ENCODE peak calls at places on chromosomes 3 and 15, in five cellular contexts. A, Y, E, U and K are unnamed samples.

GRCh38 chr3:50479523-50479922 is 23.9 kb downstream of the CACNA2D2 start:
- DNase-seq in A (no peak), Y (no peak), E (no peak), U (no peak), K (no peak)

GRCh38 chr3:2511356-2511755 is 412.7 kb downstream of the CNTN4 start:
- DNase-seq in A (no peak), Y (no peak), E (no peak), U (no peak), K (no peak)

GRCh38 chr3:161700998-161701397 is 204.4 kb downstream of the OTOL1 start:
- DNase-seq in A (no peak), Y (no peak), E (no peak), U (no peak), K (no peak)

GRCh38 chr15:80979538-80980200 is 9.9 kb downstream of the MESD start:
- DNase-seq in A (no peak), Y (no peak), E (no peak), U (no peak), K (no peak)

GRCh38 chr3:150871192-150871591 is 34.0 kb downstream of the MINDY4B start:
- DNase-seq in A (no peak), Y (no peak), E (peak; percentile 40), U (no peak), K (no peak)

GRCh38 chr3:99644017-99644416 is 5.6 kb downstream of the COL8A1 start:
- DNase-seq in A (no peak), Y (no peak), E (no peak), U (no peak), K (no peak)

GRCh38 chr3:46440531-46441294 is 24.0 kb downstream of the LTF start:
- DNase-seq in A (no peak), Y (no peak), E (no peak), U (no peak), K (no peak)

GRCh38 chr3:95626107-95626506 is 1188.3 kb upstream of the EPHA6 start:
- DNase-seq in A (no peak), Y (no peak), E (no peak), U (no peak), K (no peak)

GRCh38 chr15:64596701-64597468 is 136.5 kb downstream of the ZNF609 start:
- DNase-seq in A (no peak), Y (no peak), E (peak; percentile 38), U (peak; percentile 83), K (peak; percentile 36)

GRCh38 chr3:33067484-33067883 is 29.5 kb downstream of the GLB1 start:
- DNase-seq in A (no peak), Y (no peak), E (peak; percentile 15), U (no peak), K (no peak)

GRCh38 chr15:80887148-80887547 is 102.5 kb downstream of the MESD start:
- DNase-seq in A (no peak), Y (no peak), E (no peak), U (no peak), K (no peak)

GRCh38 chr15:31360843-31361763 is 34.5 kb downstream of the KLF13 start:
- DNase-seq in A (no peak), Y (peak; percentile 71), E (no peak), U (no peak), K (no peak)

GRCh38 chr3:149548729-149549065 is 74.2 kb downstream of the TM4SF4 start:
- DNase-seq in A (no peak), Y (no peak), E (no peak), U (no peak), K (no peak)

GRCh38 chr15:24957691-24958090 is 2.9 kb downstream of the SNRPN start:
- DNase-seq in A (no peak), Y (no peak), E (no peak), U (peak; percentile 14), K (no peak)

GRCh38 chr15:85289677-85290365 is 90.6 kb upstream of the AKAP13 start:
- DNase-seq in A (no peak), Y (no peak), E (peak; percentile 82), U (peak; percentile 74), K (no peak)

GRCh38 chr15:55893852-55894251 is 99.6 kb downstream of the NEDD4 start:
- DNase-seq in A (no peak), Y (no peak), E (no peak), U (no peak), K (no peak)

GRCh38 chr15:50181983-50182232 is at the start of gene SLC27A2:
- DNase-seq in A (no peak), Y (peak; percentile 76), E (no peak), U (no peak), K (no peak)

GRCh38 chr3:175672119-175672689 is 813.1 kb downstream of the NAALADL2 start:
- DNase-seq in A (no peak), Y (no peak), E (peak; percentile 43), U (no peak), K (peak; percentile 13)

GRCh38 chr3:159669024-159669476 is 319.6 kb upstream of the IL12A start:
- DNase-seq in A (no peak), Y (no peak), E (peak; percentile 32), U (no peak), K (peak; percentile 40)

GRCh38 chr3:121722346-121722745 is 27.2 kb downstream of the GOLGB1 start:
- DNase-seq in A (no peak), Y (no peak), E (no peak), U (no peak), K (no peak)

GRCh38 chr3:37163262-37164020 is 10.9 kb downstream of the LRRFIP2 start:
- DNase-seq in A (no peak), Y (no peak), E (peak; percentile 91), U (no peak), K (peak; percentile 58)

GRCh38 chr15:29312387-29312786 is 42.8 kb upstream of the NSMCE3 start:
- DNase-seq in A (no peak), Y (no peak), E (peak; percentile 65), U (no peak), K (peak; percentile 21)

GRCh38 chr3:102979202-102979601 is 544.4 kb downstream of the ZPLD1 start:
- DNase-seq in A (no peak), Y (no peak), E (no peak), U (no peak), K (no peak)

GRCh38 chr3:102974333-102974732 is 539.5 kb downstream of the ZPLD1 start:
- DNase-seq in A (no peak), Y (no peak), E (no peak), U (no peak), K (no peak)

GRCh38 chr3:102980379-102980726 is 545.5 kb downstream of the ZPLD1 start:
- DNase-seq in A (no peak), Y (no peak), E (no peak), U (no peak), K (no peak)

GRCh38 chr3:102979682-102980378 is 545.0 kb downstream of the ZPLD1 start:
- DNase-seq in A (peak; percentile 94), Y (no peak), E (peak; percentile 93), U (peak; percentile 95), K (peak; percentile 92)
- H3K4me3 ChIP-seq in A (peak overlapping the region; percentile 4), Y (no peak overlapping the region), E (no peak overlapping the region), U (no peak overlapping the region), K (no peak overlapping the region)

DNA sequence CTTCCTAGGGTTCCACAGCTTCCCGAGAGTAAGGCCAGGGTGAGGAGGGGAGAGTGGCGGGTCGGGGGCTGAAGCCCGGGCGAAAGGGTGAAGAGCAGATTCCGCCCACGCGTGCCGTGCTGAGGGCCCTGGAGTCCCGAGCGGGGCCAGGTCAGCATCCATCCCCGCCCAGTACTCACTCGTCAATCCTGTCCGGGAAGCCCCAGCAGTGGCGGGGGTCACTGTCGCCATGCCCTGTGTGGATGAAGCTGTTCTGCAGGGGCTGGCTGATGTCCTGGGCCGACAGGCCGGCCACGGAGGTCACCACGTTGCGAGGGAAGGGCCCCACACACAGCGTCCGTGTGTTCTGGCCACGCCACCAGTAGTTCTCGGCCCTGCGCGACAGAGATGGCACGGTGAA is 36.3 kb downstream of the TNK2 start:
- DNase-seq in A (no peak), Y (no peak), E (no peak), U (no peak), K (no peak)
- H3K4me3 ChIP-seq in A (no peak overlapping the region), Y (no peak overlapping the region), E (no peak overlapping the region), U (no peak overlapping the region), K (no peak overlapping the region)

DNA sequence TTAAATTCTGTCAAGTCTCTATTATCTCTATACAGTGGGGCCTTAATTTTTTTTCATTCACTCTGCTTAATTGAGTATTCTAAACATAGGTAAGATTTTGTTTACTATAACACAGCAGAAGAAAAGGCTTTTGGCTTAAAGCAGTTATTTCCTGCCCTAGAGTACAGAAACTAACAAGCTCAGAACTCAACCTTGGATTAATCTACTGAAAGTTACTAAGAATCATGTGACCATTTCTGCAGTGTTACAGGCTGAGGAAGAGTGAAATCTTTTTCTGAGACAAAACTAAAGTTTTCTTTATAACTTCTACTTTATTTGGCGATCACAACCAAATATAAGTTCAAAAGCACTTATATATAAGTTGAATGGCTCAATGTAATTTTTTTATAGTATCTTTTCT is 240.8 kb upstream of the NAALADL2 start:
- DNase-seq in A (no peak), Y (no peak), E (peak; percentile 6), U (no peak), K (no peak)
- H3K4me3 ChIP-seq in A (no peak overlapping the region), Y (no peak overlapping the region), E (no peak overlapping the region), U (no peak overlapping the region), K (no peak overlapping the region)

DNA sequence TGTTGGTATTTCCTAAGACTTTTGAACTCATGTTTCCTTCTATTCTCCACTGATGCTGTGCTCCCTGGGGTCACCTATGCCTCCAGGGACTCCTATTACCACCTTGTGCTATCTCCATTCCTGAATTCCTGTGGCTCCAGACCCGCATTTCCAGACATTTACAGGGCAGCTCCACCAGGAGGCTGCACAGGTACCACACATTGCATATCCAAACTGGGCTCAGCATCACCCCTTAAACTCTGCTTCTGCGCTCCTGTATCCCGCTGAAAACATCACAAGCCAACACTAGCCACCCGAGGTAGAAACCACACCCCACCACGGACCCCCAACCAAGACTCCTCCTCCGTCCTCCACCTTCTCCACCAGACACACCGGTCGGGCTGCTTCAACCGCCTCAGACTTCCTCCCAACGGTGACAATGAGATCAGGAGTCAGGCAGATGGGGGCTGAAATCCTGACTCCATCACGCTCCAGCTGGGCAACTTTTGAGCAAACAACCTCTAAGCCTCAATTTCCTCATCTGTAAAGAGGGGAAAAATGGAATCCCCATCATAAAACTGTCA is 10.4 kb downstream of the TNK2 start:
- DNase-seq in A (peak; percentile 60), Y (no peak), E (no peak), U (no peak), K (no peak)
- H3K4me3 ChIP-seq in A (no peak overlapping the region), Y (no peak overlapping the region), E (no peak overlapping the region), U (no peak overlapping the region), K (no peak overlapping the region)

DNA sequence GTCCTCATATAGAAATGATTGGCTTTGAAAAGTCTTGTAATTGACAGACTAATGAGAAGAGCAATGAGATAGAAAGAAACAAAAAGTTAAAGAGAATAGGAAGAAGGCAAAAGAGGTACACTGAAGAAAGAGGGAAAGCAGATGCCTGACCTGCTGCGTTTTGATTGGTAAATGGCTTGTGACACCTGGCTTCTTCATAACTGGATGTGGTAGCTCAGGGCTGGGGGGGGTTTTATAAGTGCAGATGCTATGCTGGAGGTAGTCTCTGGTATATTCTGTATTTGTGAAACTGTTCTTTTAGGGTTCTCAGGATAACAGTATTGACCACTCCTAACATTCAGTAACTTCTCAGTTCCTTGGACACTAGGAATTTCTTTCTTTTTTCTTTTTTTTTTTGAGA is 1.4 kb downstream of the STARD9 start:
- DNase-seq in A (no peak), Y (no peak), E (no peak), U (no peak), K (no peak)
- H3K4me3 ChIP-seq in A (peak overlapping the region; percentile 97), Y (peak overlapping the region; percentile 94), E (peak overlapping the region; percentile 73), U (no peak overlapping the region), K (peak overlapping the region; percentile 85)

GRCh38 chr3:66386925-66387650 is 113.7 kb downstream of the LRIG1 start:
- DNase-seq in A (no peak), Y (no peak), E (no peak), U (no peak), K (no peak)
- H3K4me3 ChIP-seq in A (no peak overlapping the region), Y (no peak overlapping the region), E (no peak overlapping the region), U (no peak overlapping the region), K (no peak overlapping the region)